ENCODE peak calls at places on chromosomes 7 and 10, in ten cellular contexts. One of them, this sample, is unnamed. For H3K27me3, the result is how much of the 10 kb centered on the place peaks cover.

GRCh38 chr10:21261705-21262285 is 263.7 kb downstream of the SKIDA1 start:
- DNase-seq in neural progenitor cell: peak
- DNase-seq in heart left ventricle: no peak
- DNase-seq in CD4-positive, alpha-beta T cell: no peak
- DNase-seq in GM23338: no peak
- DNase-seq in CD8-positive, alpha-beta T cell: no peak
- DNase-seq in endodermal cell: no peak
- DNase-seq in HL-60: no peak
- DNase-seq in RWPE2: no peak
- DNase-seq in CD8-positive, alpha-beta memory T cell: no peak
- DNase-seq in this sample: no peak

GRCh38 chr7:66517212-66517909 is 111.3 kb upstream of the KCTD7 start:
- DNase-seq in endodermal cell: no peak
- DNase-seq in CD8-positive, alpha-beta T cell: no peak
- DNase-seq in CD8-positive, alpha-beta memory T cell: no peak
- DNase-seq in HL-60: no peak
- DNase-seq in heart left ventricle: no peak
- DNase-seq in CD4-positive, alpha-beta T cell: no peak
- DNase-seq in RWPE2: no peak
- DNase-seq in GM23338: no peak
- DNase-seq in neural progenitor cell: no peak
- DNase-seq in this sample: no peak

GRCh38 chr7:80729586-80730320 is 91.3 kb downstream of the CD36 start:
- DNase-seq in GM23338: no peak
- DNase-seq in CD8-positive, alpha-beta T cell: no peak
- DNase-seq in endodermal cell: no peak
- DNase-seq in heart left ventricle: no peak
- DNase-seq in RWPE2: no peak
- DNase-seq in neural progenitor cell: no peak
- DNase-seq in CD8-positive, alpha-beta memory T cell: no peak
- DNase-seq in CD4-positive, alpha-beta T cell: no peak
- DNase-seq in HL-60: no peak
- DNase-seq in this sample: no peak

GRCh38 chr7:12386237-12386839 is 17.3 kb downstream of the VWDE start:
- DNase-seq in neural progenitor cell: peak
- DNase-seq in RWPE2: no peak
- DNase-seq in HL-60: no peak
- DNase-seq in CD8-positive, alpha-beta T cell: no peak
- DNase-seq in CD8-positive, alpha-beta memory T cell: no peak
- DNase-seq in endodermal cell: no peak
- DNase-seq in GM23338: no peak
- DNase-seq in CD4-positive, alpha-beta T cell: no peak
- DNase-seq in heart left ventricle: no peak
- DNase-seq in this sample: no peak

GRCh38 chr7:44565097-44565794 is 8.5 kb downstream of the DDX56 start:
- DNase-seq in heart left ventricle: peak
- DNase-seq in CD8-positive, alpha-beta T cell: peak
- DNase-seq in HL-60: no peak
- DNase-seq in neural progenitor cell: peak
- DNase-seq in RWPE2: no peak
- DNase-seq in CD8-positive, alpha-beta memory T cell: peak
- DNase-seq in CD4-positive, alpha-beta T cell: peak
- DNase-seq in GM23338: peak
- DNase-seq in endodermal cell: peak
- DNase-seq in this sample: peak

GRCh38 chr10:109647627-109648026 is 275.7 kb downstream of the XPNPEP1 start:
- DNase-seq in endodermal cell: no peak
- DNase-seq in heart left ventricle: no peak
- DNase-seq in CD8-positive, alpha-beta T cell: no peak
- DNase-seq in CD8-positive, alpha-beta memory T cell: no peak
- DNase-seq in RWPE2: no peak
- DNase-seq in neural progenitor cell: no peak
- DNase-seq in CD4-positive, alpha-beta T cell: no peak
- DNase-seq in HL-60: no peak
- DNase-seq in GM23338: peak
- DNase-seq in this sample: no peak

GRCh38 chr10:52213511-52213831 is 100.6 kb upstream of the DKK1 start:
- DNase-seq in GM23338: peak
- DNase-seq in endodermal cell: peak
- DNase-seq in neural progenitor cell: peak
- DNase-seq in HL-60: no peak
- DNase-seq in heart left ventricle: no peak
- DNase-seq in RWPE2: no peak
- DNase-seq in CD8-positive, alpha-beta memory T cell: no peak
- DNase-seq in CD4-positive, alpha-beta T cell: no peak
- DNase-seq in CD8-positive, alpha-beta T cell: no peak
- DNase-seq in this sample: no peak

GRCh38 chr10:49598986-49599385 is 11.1 kb upstream of the SLC18A3 start:
- DNase-seq in GM23338: no peak
- DNase-seq in CD8-positive, alpha-beta T cell: no peak
- DNase-seq in heart left ventricle: no peak
- DNase-seq in CD4-positive, alpha-beta T cell: no peak
- DNase-seq in RWPE2: no peak
- DNase-seq in endodermal cell: no peak
- DNase-seq in HL-60: no peak
- DNase-seq in CD8-positive, alpha-beta memory T cell: no peak
- DNase-seq in neural progenitor cell: no peak
- DNase-seq in this sample: no peak

GRCh38 chr10:70368774-70369482 is 13.5 kb downstream of the LRRC20 start:
- DNase-seq in HL-60: no peak
- DNase-seq in heart left ventricle: no peak
- DNase-seq in RWPE2: no peak
- DNase-seq in GM23338: peak
- DNase-seq in endodermal cell: no peak
- DNase-seq in CD4-positive, alpha-beta T cell: no peak
- DNase-seq in CD8-positive, alpha-beta T cell: no peak
- DNase-seq in neural progenitor cell: no peak
- DNase-seq in CD8-positive, alpha-beta memory T cell: no peak
- DNase-seq in this sample: no peak

GRCh38 chr7:112452102-112452888 is 2.0 kb downstream of the IFRD1 start:
- DNase-seq in RWPE2: no peak
- DNase-seq in neural progenitor cell: peak
- DNase-seq in CD8-positive, alpha-beta T cell: no peak
- DNase-seq in HL-60: no peak
- DNase-seq in endodermal cell: peak
- DNase-seq in heart left ventricle: no peak
- DNase-seq in CD4-positive, alpha-beta T cell: no peak
- DNase-seq in GM23338: peak
- DNase-seq in CD8-positive, alpha-beta memory T cell: no peak
- DNase-seq in this sample: peak

GRCh38 chr10:100618091-100618615 is 82.4 kb downstream of the HIF1AN start:
- DNase-seq in CD8-positive, alpha-beta memory T cell: no peak
- DNase-seq in CD8-positive, alpha-beta T cell: no peak
- DNase-seq in RWPE2: no peak
- DNase-seq in CD4-positive, alpha-beta T cell: no peak
- DNase-seq in neural progenitor cell: no peak
- DNase-seq in heart left ventricle: no peak
- DNase-seq in endodermal cell: no peak
- DNase-seq in GM23338: no peak
- DNase-seq in HL-60: no peak
- DNase-seq in this sample: no peak

GRCh38 chr10:100614416-100614815 is 78.7 kb downstream of the HIF1AN start:
- DNase-seq in CD8-positive, alpha-beta T cell: no peak
- DNase-seq in RWPE2: no peak
- DNase-seq in CD8-positive, alpha-beta memory T cell: no peak
- DNase-seq in endodermal cell: peak
- DNase-seq in heart left ventricle: no peak
- DNase-seq in neural progenitor cell: peak
- DNase-seq in GM23338: peak
- DNase-seq in CD4-positive, alpha-beta T cell: no peak
- DNase-seq in HL-60: no peak
- DNase-seq in this sample: no peak

GRCh38 chr10:100612601-100613595 is 77.2 kb downstream of the HIF1AN start:
- DNase-seq in RWPE2: no peak
- DNase-seq in CD8-positive, alpha-beta memory T cell: no peak
- DNase-seq in CD4-positive, alpha-beta T cell: no peak
- DNase-seq in neural progenitor cell: no peak
- DNase-seq in GM23338: no peak
- DNase-seq in HL-60: no peak
- DNase-seq in heart left ventricle: no peak
- DNase-seq in endodermal cell: no peak
- DNase-seq in CD8-positive, alpha-beta T cell: no peak
- DNase-seq in this sample: no peak

GRCh38 chr10:100618856-100619255 is 83.1 kb downstream of the HIF1AN start:
- DNase-seq in endodermal cell: no peak
- DNase-seq in neural progenitor cell: no peak
- DNase-seq in CD8-positive, alpha-beta memory T cell: no peak
- DNase-seq in RWPE2: no peak
- DNase-seq in GM23338: no peak
- DNase-seq in heart left ventricle: no peak
- DNase-seq in CD8-positive, alpha-beta T cell: no peak
- DNase-seq in CD4-positive, alpha-beta T cell: no peak
- DNase-seq in HL-60: no peak
- DNase-seq in this sample: no peak

GRCh38 chr10:100615911-100616310 is 80.2 kb downstream of the HIF1AN start:
- DNase-seq in CD8-positive, alpha-beta memory T cell: no peak
- DNase-seq in endodermal cell: no peak
- DNase-seq in heart left ventricle: no peak
- DNase-seq in CD8-positive, alpha-beta T cell: no peak
- DNase-seq in RWPE2: no peak
- DNase-seq in GM23338: no peak
- DNase-seq in neural progenitor cell: no peak
- DNase-seq in HL-60: no peak
- DNase-seq in CD4-positive, alpha-beta T cell: no peak
- DNase-seq in this sample: no peak
- H3K27me3 ChIP-seq in CD8-positive, alpha-beta memory T cell: under half
- H3K27me3 ChIP-seq in endodermal cell: under half
- H3K27me3 ChIP-seq in heart left ventricle: under half
- H3K27me3 ChIP-seq in CD8-positive, alpha-beta T cell: under half
- H3K27me3 ChIP-seq in RWPE2: under half
- H3K27me3 ChIP-seq in GM23338: under half
- H3K27me3 ChIP-seq in neural progenitor cell: half or more
- H3K27me3 ChIP-seq in HL-60: under half
- H3K27me3 ChIP-seq in CD4-positive, alpha-beta T cell: under half
- H3K27me3 ChIP-seq in this sample: under half

DNA sequence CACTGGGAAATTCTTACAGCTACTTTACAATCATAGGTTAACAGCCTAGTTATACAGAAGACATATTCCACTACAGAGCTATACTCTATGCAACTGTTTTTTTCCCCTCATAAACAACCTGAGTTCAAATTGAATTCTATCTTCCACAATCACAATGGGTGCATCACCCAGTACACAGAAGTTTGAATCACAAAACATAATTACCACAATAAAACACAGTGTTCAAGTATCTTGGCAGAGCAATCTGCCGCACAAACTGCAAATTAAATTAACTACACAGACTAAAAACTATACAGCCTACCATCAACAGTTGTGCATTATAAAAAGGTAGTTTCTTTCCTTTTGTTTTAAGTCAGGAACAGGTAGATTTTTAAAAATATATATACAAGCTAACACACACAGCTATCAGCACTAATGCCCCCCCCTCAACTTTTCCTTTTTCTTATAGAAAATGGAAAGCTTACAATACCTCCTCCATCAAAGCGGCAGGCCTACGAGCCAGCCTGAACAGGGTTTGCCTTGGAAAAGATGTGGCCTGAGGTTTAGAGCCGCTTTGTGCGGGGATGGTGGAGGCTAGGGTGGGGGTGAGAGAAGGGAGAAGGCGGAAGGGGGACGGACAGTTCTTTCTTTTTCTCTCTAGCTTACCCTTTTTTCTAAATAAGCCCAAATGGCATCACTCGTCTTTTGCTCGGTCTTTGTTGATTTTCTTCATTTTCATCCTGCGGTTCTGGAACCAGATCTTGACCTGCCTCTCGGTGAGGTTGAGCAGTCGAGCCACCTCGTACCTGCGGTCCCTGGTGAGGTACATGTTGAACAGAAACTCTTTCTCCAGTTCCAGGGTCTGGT is 2.2 kb downstream of the HOXA9 start:
- DNase-seq in RWPE2: no peak
- DNase-seq in HL-60: no peak
- DNase-seq in CD8-positive, alpha-beta memory T cell: no peak
- DNase-seq in GM23338: no peak
- DNase-seq in neural progenitor cell: no peak
- DNase-seq in heart left ventricle: no peak
- DNase-seq in endodermal cell: no peak
- DNase-seq in CD8-positive, alpha-beta T cell: no peak
- DNase-seq in CD4-positive, alpha-beta T cell: no peak
- DNase-seq in this sample: no peak
- H3K27me3 ChIP-seq in RWPE2: under half
- H3K27me3 ChIP-seq in HL-60: half or more
- H3K27me3 ChIP-seq in CD8-positive, alpha-beta memory T cell: half or more
- H3K27me3 ChIP-seq in GM23338: half or more
- H3K27me3 ChIP-seq in neural progenitor cell: half or more
- H3K27me3 ChIP-seq in heart left ventricle: half or more
- H3K27me3 ChIP-seq in endodermal cell: half or more
- H3K27me3 ChIP-seq in CD8-positive, alpha-beta T cell: half or more
- H3K27me3 ChIP-seq in CD4-positive, alpha-beta T cell: half or more
- H3K27me3 ChIP-seq in this sample: half or more

GRCh38 chr7:150820148-150820547 is 19.6 kb downstream of the TMEM176A start:
- DNase-seq in CD8-positive, alpha-beta memory T cell: no peak
- DNase-seq in HL-60: no peak
- DNase-seq in RWPE2: no peak
- DNase-seq in CD4-positive, alpha-beta T cell: no peak
- DNase-seq in CD8-positive, alpha-beta T cell: no peak
- DNase-seq in GM23338: no peak
- DNase-seq in heart left ventricle: no peak
- DNase-seq in neural progenitor cell: no peak
- DNase-seq in endodermal cell: no peak
- DNase-seq in this sample: no peak
- H3K27me3 ChIP-seq in CD8-positive, alpha-beta memory T cell: under half
- H3K27me3 ChIP-seq in HL-60: under half
- H3K27me3 ChIP-seq in RWPE2: under half
- H3K27me3 ChIP-seq in CD4-positive, alpha-beta T cell: under half
- H3K27me3 ChIP-seq in CD8-positive, alpha-beta T cell: under half
- H3K27me3 ChIP-seq in GM23338: under half
- H3K27me3 ChIP-seq in heart left ventricle: under half
- H3K27me3 ChIP-seq in neural progenitor cell: under half
- H3K27me3 ChIP-seq in endodermal cell: under half
- H3K27me3 ChIP-seq in this sample: under half

GRCh38 chr10:23172846-23173548 is 19.1 kb upstream of the PTF1A start:
- DNase-seq in HL-60: no peak
- DNase-seq in RWPE2: no peak
- DNase-seq in CD8-positive, alpha-beta T cell: no peak
- DNase-seq in CD8-positive, alpha-beta memory T cell: no peak
- DNase-seq in heart left ventricle: no peak
- DNase-seq in CD4-positive, alpha-beta T cell: no peak
- DNase-seq in neural progenitor cell: peak
- DNase-seq in endodermal cell: peak
- DNase-seq in GM23338: peak
- DNase-seq in this sample: peak

GRCh38 chr10:23173549-23174074 is 18.5 kb upstream of the PTF1A start:
- DNase-seq in GM23338: peak
- DNase-seq in CD4-positive, alpha-beta T cell: no peak
- DNase-seq in HL-60: no peak
- DNase-seq in CD8-positive, alpha-beta T cell: no peak
- DNase-seq in CD8-positive, alpha-beta memory T cell: no peak
- DNase-seq in neural progenitor cell: peak
- DNase-seq in heart left ventricle: no peak
- DNase-seq in endodermal cell: no peak
- DNase-seq in RWPE2: no peak
- DNase-seq in this sample: no peak

GRCh38 chr10:23174075-23174973 is 17.8 kb upstream of the PTF1A start:
- DNase-seq in endodermal cell: peak
- DNase-seq in HL-60: no peak
- DNase-seq in CD8-positive, alpha-beta T cell: no peak
- DNase-seq in CD8-positive, alpha-beta memory T cell: no peak
- DNase-seq in CD4-positive, alpha-beta T cell: no peak
- DNase-seq in neural progenitor cell: peak
- DNase-seq in RWPE2: no peak
- DNase-seq in GM23338: peak
- DNase-seq in heart left ventricle: no peak
- DNase-seq in this sample: no peak

GRCh38 chr10:23171232-23171876 is 20.8 kb upstream of the PTF1A start:
- DNase-seq in RWPE2: no peak
- DNase-seq in HL-60: no peak
- DNase-seq in CD4-positive, alpha-beta T cell: no peak
- DNase-seq in CD8-positive, alpha-beta memory T cell: no peak
- DNase-seq in endodermal cell: peak
- DNase-seq in GM23338: peak
- DNase-seq in neural progenitor cell: peak
- DNase-seq in CD8-positive, alpha-beta T cell: no peak
- DNase-seq in heart left ventricle: no peak
- DNase-seq in this sample: no peak

GRCh38 chr10:23172429-23172828 is 19.7 kb upstream of the PTF1A start:
- DNase-seq in endodermal cell: no peak
- DNase-seq in CD8-positive, alpha-beta memory T cell: no peak
- DNase-seq in GM23338: peak
- DNase-seq in HL-60: no peak
- DNase-seq in CD8-positive, alpha-beta T cell: no peak
- DNase-seq in neural progenitor cell: no peak
- DNase-seq in RWPE2: no peak
- DNase-seq in heart left ventricle: no peak
- DNase-seq in CD4-positive, alpha-beta T cell: no peak
- DNase-seq in this sample: no peak
- H3K27me3 ChIP-seq in endodermal cell: half or more
- H3K27me3 ChIP-seq in CD8-positive, alpha-beta memory T cell: under half
- H3K27me3 ChIP-seq in GM23338: half or more
- H3K27me3 ChIP-seq in HL-60: under half
- H3K27me3 ChIP-seq in CD8-positive, alpha-beta T cell: under half
- H3K27me3 ChIP-seq in neural progenitor cell: half or more
- H3K27me3 ChIP-seq in RWPE2: half or more
- H3K27me3 ChIP-seq in heart left ventricle: under half
- H3K27me3 ChIP-seq in CD4-positive, alpha-beta T cell: half or more
- H3K27me3 ChIP-seq in this sample: under half

This sample was measured in dorsolateral prefrontal cortex.